ENCODE peak calls at places on chromosomes 2 and 18, in eight cellular contexts. One of them, this sample, is unnamed.
A peak's percentile ranks its signal among the peaks of the same experiment; 100 is the strongest.

GRCh38 chr2:82996217-82996616 is 1462.9 kb downstream of the SUCLG1 start:
- DNase-seq in fibroblast of mammary gland: no peak
- DNase-seq in OCI-LY7: no peak
- DNase-seq in fibroblast of villous mesenchyme: no peak
- DNase-seq in fibroblast of lung: no peak
- DNase-seq in A549: no peak
- DNase-seq in HCT116: no peak
- DNase-seq in GM06990: no peak
- DNase-seq in this sample: no peak

GRCh38 chr2:201932511-201932910 is 101.1 kb upstream of the FZD7 start:
- DNase-seq in fibroblast of mammary gland: no peak
- DNase-seq in OCI-LY7: no peak
- DNase-seq in fibroblast of villous mesenchyme: no peak
- DNase-seq in fibroblast of lung: no peak
- DNase-seq in A549: no peak
- DNase-seq in HCT116: no peak
- DNase-seq in GM06990: no peak
- DNase-seq in this sample: no peak

GRCh38 chr2:239167766-239168444 is 232.9 kb downstream of the HDAC4 start:
- DNase-seq in fibroblast of mammary gland: no peak
- DNase-seq in OCI-LY7: no peak
- DNase-seq in fibroblast of villous mesenchyme: no peak
- DNase-seq in fibroblast of lung: no peak
- DNase-seq in A549: no peak
- DNase-seq in HCT116: no peak
- DNase-seq in GM06990: no peak
- DNase-seq in this sample: no peak

GRCh38 chr2:6927186-6927585 is 10.0 kb downstream of the RNF144A start:
- DNase-seq in fibroblast of mammary gland: no peak
- DNase-seq in OCI-LY7: no peak
- DNase-seq in fibroblast of villous mesenchyme: no peak
- DNase-seq in fibroblast of lung: no peak
- DNase-seq in A549: no peak
- DNase-seq in HCT116: no peak
- DNase-seq in GM06990: no peak
- DNase-seq in this sample: peak; percentile 57

GRCh38 chr2:189024861-189025618 is 50.9 kb downstream of the COL3A1 start:
- DNase-seq in fibroblast of mammary gland: peak; percentile 53
- DNase-seq in OCI-LY7: peak; percentile 1
- DNase-seq in fibroblast of villous mesenchyme: no peak
- DNase-seq in fibroblast of lung: peak; percentile 35
- DNase-seq in A549: no peak
- DNase-seq in HCT116: peak; percentile 23
- DNase-seq in GM06990: no peak
- DNase-seq in this sample: peak; percentile 35

GRCh38 chr2:54310314-54310713 is 54.3 kb upstream of the TSPYL6 start:
- DNase-seq in fibroblast of mammary gland: peak; percentile 36
- DNase-seq in OCI-LY7: no peak
- DNase-seq in fibroblast of villous mesenchyme: no peak
- DNase-seq in fibroblast of lung: peak; percentile 31
- DNase-seq in A549: no peak
- DNase-seq in HCT116: no peak
- DNase-seq in GM06990: no peak
- DNase-seq in this sample: peak; percentile 21

GRCh38 chr2:240925191-240925575 is 19.0 kb downstream of the CROCC2 start:
- DNase-seq in fibroblast of mammary gland: no peak
- DNase-seq in OCI-LY7: no peak
- DNase-seq in fibroblast of villous mesenchyme: no peak
- DNase-seq in fibroblast of lung: no peak
- DNase-seq in A549: no peak
- DNase-seq in HCT116: no peak
- DNase-seq in GM06990: peak; percentile 19
- DNase-seq in this sample: no peak

GRCh38 chr2:227471924-227472264 is at the start of gene AGFG1:
- DNase-seq in fibroblast of mammary gland: peak; percentile 66
- DNase-seq in OCI-LY7: peak; percentile 80
- DNase-seq in fibroblast of villous mesenchyme: peak; percentile 78
- DNase-seq in fibroblast of lung: peak; percentile 64
- DNase-seq in A549: peak; percentile 86
- DNase-seq in HCT116: peak; percentile 50
- DNase-seq in GM06990: peak; percentile 77
- DNase-seq in this sample: peak; percentile 82

GRCh38 chr18:51361130-51361860 is 163.8 kb upstream of the MEX3C start:
- DNase-seq in fibroblast of mammary gland: peak; percentile 3
- DNase-seq in OCI-LY7: peak; percentile 2
- DNase-seq in fibroblast of villous mesenchyme: peak; percentile 34
- DNase-seq in fibroblast of lung: no peak
- DNase-seq in A549: no peak
- DNase-seq in HCT116: no peak
- DNase-seq in GM06990: no peak
- DNase-seq in this sample: peak; percentile 50

GRCh38 chr18:79740741-79741700 is 56.7 kb upstream of the KCNG2 start:
- DNase-seq in fibroblast of mammary gland: no peak
- DNase-seq in OCI-LY7: no peak
- DNase-seq in fibroblast of villous mesenchyme: no peak
- DNase-seq in fibroblast of lung: no peak
- DNase-seq in A549: no peak
- DNase-seq in HCT116: no peak
- DNase-seq in GM06990: peak; percentile 48
- DNase-seq in this sample: peak; percentile 70

GRCh38 chr2:113012436-113013335 is 7.4 kb downstream of the IL36A start:
- DNase-seq in fibroblast of mammary gland: peak; percentile 6
- DNase-seq in OCI-LY7: no peak
- DNase-seq in fibroblast of villous mesenchyme: no peak
- DNase-seq in fibroblast of lung: peak; percentile 74
- DNase-seq in A549: peak; percentile 60
- DNase-seq in HCT116: no peak
- DNase-seq in GM06990: no peak
- DNase-seq in this sample: peak; percentile 10

GRCh38 chr2:60510713-60511112 is 42.7 kb downstream of the BCL11A start:
- DNase-seq in fibroblast of mammary gland: no peak
- DNase-seq in OCI-LY7: no peak
- DNase-seq in fibroblast of villous mesenchyme: no peak
- DNase-seq in fibroblast of lung: no peak
- DNase-seq in A549: no peak
- DNase-seq in HCT116: no peak
- DNase-seq in GM06990: no peak
- DNase-seq in this sample: no peak

GRCh38 chr2:1055014-1055595 is 104.5 kb downstream of the SNTG2 start:
- DNase-seq in fibroblast of mammary gland: peak; percentile 43
- DNase-seq in OCI-LY7: no peak
- DNase-seq in fibroblast of villous mesenchyme: peak; percentile 53
- DNase-seq in fibroblast of lung: peak; percentile 96
- DNase-seq in A549: no peak
- DNase-seq in HCT116: no peak
- DNase-seq in GM06990: no peak
- DNase-seq in this sample: peak; percentile 88

GRCh38 chr18:44474596-44474995 is 206.1 kb upstream of the SETBP1 start:
- DNase-seq in fibroblast of mammary gland: no peak
- DNase-seq in OCI-LY7: no peak
- DNase-seq in fibroblast of villous mesenchyme: no peak
- DNase-seq in fibroblast of lung: peak; percentile 43
- DNase-seq in A549: no peak
- DNase-seq in HCT116: no peak
- DNase-seq in GM06990: no peak
- DNase-seq in this sample: no peak

GRCh38 chr18:68219274-68219673 is 495.6 kb downstream of the TMX3 start:
- DNase-seq in fibroblast of mammary gland: peak; percentile 6
- DNase-seq in OCI-LY7: no peak
- DNase-seq in fibroblast of villous mesenchyme: peak; percentile 12
- DNase-seq in fibroblast of lung: no peak
- DNase-seq in A549: no peak
- DNase-seq in HCT116: no peak
- DNase-seq in GM06990: no peak
- DNase-seq in this sample: no peak

GRCh38 chr2:36356990-36357505 is 1.5 kb downstream of the CRIM1 start:
- DNase-seq in fibroblast of mammary gland: peak; percentile 51
- DNase-seq in OCI-LY7: peak; percentile 82
- DNase-seq in fibroblast of villous mesenchyme: no peak
- DNase-seq in fibroblast of lung: peak; percentile 53
- DNase-seq in A549: no peak
- DNase-seq in HCT116: no peak
- DNase-seq in GM06990: no peak
- DNase-seq in this sample: no peak

GRCh38 chr2:72494392-72494791 is 331.4 kb downstream of the EXOC6B start:
- DNase-seq in fibroblast of mammary gland: no peak
- DNase-seq in OCI-LY7: no peak
- DNase-seq in fibroblast of villous mesenchyme: no peak
- DNase-seq in fibroblast of lung: peak; percentile 34
- DNase-seq in A549: no peak
- DNase-seq in HCT116: no peak
- DNase-seq in GM06990: no peak
- DNase-seq in this sample: no peak

GRCh38 chr18:60892441-60892840 is 440.8 kb upstream of the CDH20 start:
- DNase-seq in fibroblast of mammary gland: peak; percentile 19
- DNase-seq in OCI-LY7: no peak
- DNase-seq in fibroblast of villous mesenchyme: peak; percentile 6
- DNase-seq in fibroblast of lung: peak; percentile 50
- DNase-seq in A549: no peak
- DNase-seq in HCT116: no peak
- DNase-seq in GM06990: no peak
- DNase-seq in this sample: peak; percentile 59

GRCh38 chr18:60892855-60893254 is 440.4 kb upstream of the CDH20 start:
- DNase-seq in fibroblast of mammary gland: peak; percentile 73
- DNase-seq in OCI-LY7: no peak
- DNase-seq in fibroblast of villous mesenchyme: peak; percentile 51
- DNase-seq in fibroblast of lung: peak; percentile 78
- DNase-seq in A549: no peak
- DNase-seq in HCT116: peak; percentile 41
- DNase-seq in GM06990: no peak
- DNase-seq in this sample: peak; percentile 80

GRCh38 chr18:60893331-60894114 is 439.7 kb upstream of the CDH20 start:
- DNase-seq in fibroblast of mammary gland: no peak
- DNase-seq in OCI-LY7: no peak
- DNase-seq in fibroblast of villous mesenchyme: no peak
- DNase-seq in fibroblast of lung: peak; percentile 13
- DNase-seq in A549: no peak
- DNase-seq in HCT116: no peak
- DNase-seq in GM06990: no peak
- DNase-seq in this sample: no peak

GRCh38 chr18:60894254-60894945 is 438.8 kb upstream of the CDH20 start:
- DNase-seq in fibroblast of mammary gland: no peak
- DNase-seq in OCI-LY7: no peak
- DNase-seq in fibroblast of villous mesenchyme: no peak
- DNase-seq in fibroblast of lung: peak; percentile 14
- DNase-seq in A549: no peak
- DNase-seq in HCT116: no peak
- DNase-seq in GM06990: no peak
- DNase-seq in this sample: peak; percentile 15

DNA sequence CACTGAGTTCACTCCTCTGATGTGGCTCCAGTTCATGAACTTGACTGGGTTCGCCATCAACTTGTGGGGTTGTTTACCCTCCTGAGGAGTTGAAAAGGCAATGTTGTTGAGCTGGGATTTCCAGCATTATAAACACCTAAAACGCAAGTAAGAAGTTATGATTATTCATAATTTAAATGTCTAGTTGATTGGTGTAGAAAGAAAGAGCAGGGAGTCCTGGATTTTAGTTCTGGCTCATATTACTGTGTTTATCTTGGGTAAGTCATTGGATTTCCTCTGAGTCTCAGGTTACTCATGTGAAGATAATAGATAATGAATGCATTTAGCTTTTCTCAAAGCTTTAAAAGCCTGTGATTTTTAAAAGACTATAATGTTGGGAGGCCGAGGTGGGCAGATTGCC is 438.0 kb upstream of the CDH20 start:
- DNase-seq in fibroblast of mammary gland: peak; percentile 10
- DNase-seq in OCI-LY7: no peak
- DNase-seq in fibroblast of villous mesenchyme: no peak
- DNase-seq in fibroblast of lung: peak; percentile 54
- DNase-seq in A549: no peak
- DNase-seq in HCT116: no peak
- DNase-seq in GM06990: no peak
- DNase-seq in this sample: peak; percentile 53
- TF ChIP-seq CTCF in fibroblast of mammary gland: no peak
- TF ChIP-seq CTCF in OCI-LY7: no peak
- TF ChIP-seq CTCF in fibroblast of villous mesenchyme: no peak
- TF ChIP-seq CTCF in fibroblast of lung: no peak
- TF ChIP-seq CTCF in A549: no peak
- TF ChIP-seq CTCF in HCT116: no peak
- TF ChIP-seq CTCF in GM06990: no peak
- TF ChIP-seq CTCF in this sample: no peak

GRCh38 chr2:158459161-158460003 is 2.6 kb downstream of the PKP4 start:
- DNase-seq in fibroblast of mammary gland: no peak
- DNase-seq in OCI-LY7: no peak
- DNase-seq in fibroblast of villous mesenchyme: no peak
- DNase-seq in fibroblast of lung: no peak
- DNase-seq in A549: no peak
- DNase-seq in HCT116: no peak
- DNase-seq in GM06990: no peak
- DNase-seq in this sample: peak; percentile 23
- H3K4me3 ChIP-seq in fibroblast of mammary gland: peak overlapping the region; percentile 81
- H3K4me3 ChIP-seq in OCI-LY7: peak overlapping the region; percentile 80
- H3K4me3 ChIP-seq in fibroblast of villous mesenchyme: no peak overlapping the region
- H3K4me3 ChIP-seq in fibroblast of lung: peak overlapping the region; percentile 82
- H3K4me3 ChIP-seq in A549: peak overlapping the region; percentile 94
- H3K4me3 ChIP-seq in HCT116: peak overlapping the region; percentile 85
- H3K4me3 ChIP-seq in GM06990: no peak overlapping the region
- H3K4me3 ChIP-seq in this sample: peak overlapping the region; percentile 85

GRCh38 chr18:49249523-49249922 is 210.9 kb downstream of the DYM start:
- DNase-seq in fibroblast of mammary gland: peak; percentile 89
- DNase-seq in OCI-LY7: peak; percentile 10
- DNase-seq in fibroblast of villous mesenchyme: peak; percentile 89
- DNase-seq in fibroblast of lung: peak; percentile 85
- DNase-seq in A549: no peak
- DNase-seq in HCT116: no peak
- DNase-seq in GM06990: no peak
- DNase-seq in this sample: peak; percentile 75
- TF ChIP-seq CTCF in fibroblast of mammary gland: no peak
- TF ChIP-seq CTCF in OCI-LY7: no peak
- TF ChIP-seq CTCF in fibroblast of villous mesenchyme: no peak
- TF ChIP-seq CTCF in fibroblast of lung: no peak
- TF ChIP-seq CTCF in A549: no peak
- TF ChIP-seq CTCF in HCT116: no peak
- TF ChIP-seq CTCF in GM06990: no peak
- TF ChIP-seq CTCF in this sample: no peak

GRCh38 chr2:121285077-121285449 is at the start of gene TFCP2L1:
- DNase-seq in fibroblast of mammary gland: no peak
- DNase-seq in OCI-LY7: peak; percentile 60
- DNase-seq in fibroblast of villous mesenchyme: no peak
- DNase-seq in fibroblast of lung: peak; percentile 6
- DNase-seq in A549: peak; percentile 54
- DNase-seq in HCT116: no peak
- DNase-seq in GM06990: peak; percentile 56
- DNase-seq in this sample: peak; percentile 7

GRCh38 chr2:121281694-121282093 is 3.3 kb downstream of the TFCP2L1 start:
- DNase-seq in fibroblast of mammary gland: no peak
- DNase-seq in OCI-LY7: no peak
- DNase-seq in fibroblast of villous mesenchyme: no peak
- DNase-seq in fibroblast of lung: no peak
- DNase-seq in A549: no peak
- DNase-seq in HCT116: no peak
- DNase-seq in GM06990: no peak
- DNase-seq in this sample: no peak

GRCh38 chr2:121284424-121285076 is 452 bp downstream of the TFCP2L1 start:
- DNase-seq in fibroblast of mammary gland: no peak
- DNase-seq in OCI-LY7: no peak
- DNase-seq in fibroblast of villous mesenchyme: no peak
- DNase-seq in fibroblast of lung: no peak
- DNase-seq in A549: peak; percentile 18
- DNase-seq in HCT116: no peak
- DNase-seq in GM06990: no peak
- DNase-seq in this sample: no peak

GRCh38 chr2:121282800-121283382 is 2.1 kb downstream of the TFCP2L1 start:
- DNase-seq in fibroblast of mammary gland: no peak
- DNase-seq in OCI-LY7: no peak
- DNase-seq in fibroblast of villous mesenchyme: no peak
- DNase-seq in fibroblast of lung: no peak
- DNase-seq in A549: peak; percentile 28
- DNase-seq in HCT116: no peak
- DNase-seq in GM06990: no peak
- DNase-seq in this sample: no peak

GRCh38 chr2:121283670-121284245 is 1.2 kb downstream of the TFCP2L1 start:
- DNase-seq in fibroblast of mammary gland: no peak
- DNase-seq in OCI-LY7: no peak
- DNase-seq in fibroblast of villous mesenchyme: no peak
- DNase-seq in fibroblast of lung: no peak
- DNase-seq in A549: no peak
- DNase-seq in HCT116: no peak
- DNase-seq in GM06990: no peak
- DNase-seq in this sample: no peak
- H3K4me3 ChIP-seq in fibroblast of mammary gland: no peak overlapping the region
- H3K4me3 ChIP-seq in OCI-LY7: no peak overlapping the region
- H3K4me3 ChIP-seq in fibroblast of villous mesenchyme: no peak overlapping the region
- H3K4me3 ChIP-seq in fibroblast of lung: no peak overlapping the region
- H3K4me3 ChIP-seq in A549: peak overlapping the region; percentile 90
- H3K4me3 ChIP-seq in HCT116: peak overlapping the region; percentile 75
- H3K4me3 ChIP-seq in GM06990: no peak overlapping the region
- H3K4me3 ChIP-seq in this sample: no peak overlapping the region

This sample was measured in choroid plexus epithelial cell.